ENCODE peak calls at places on chromosomes 12 and 14, in four cellular contexts. One of them, this sample, is unnamed.

GRCh38 chr12:89762498-89763170 is 54.0 kb upstream of the ATP2B1 start:
- DNase-seq in adrenal gland: no peak
- DNase-seq in psoas muscle: no peak
- DNase-seq in neural progenitor cell: no peak
- DNase-seq in this sample: peak

GRCh38 chr12:13539051-13539450 is 342.5 kb downstream of the EMP1 start:
- DNase-seq in adrenal gland: no peak
- DNase-seq in neural progenitor cell: no peak
- DNase-seq in psoas muscle: no peak
- DNase-seq in this sample: no peak

GRCh38 chr12:63875703-63876102 is 31.2 kb downstream of the SRGAP1 start:
- DNase-seq in psoas muscle: no peak
- DNase-seq in neural progenitor cell: no peak
- DNase-seq in adrenal gland: no peak
- DNase-seq in this sample: no peak

GRCh38 chr12:51837286-51837685 is 11.2 kb downstream of the FIGNL2 start:
- DNase-seq in neural progenitor cell: peak
- DNase-seq in adrenal gland: no peak
- DNase-seq in psoas muscle: no peak
- DNase-seq in this sample: no peak

GRCh38 chr14:89284368-89285058 is 132.5 kb downstream of the FOXN3 start:
- DNase-seq in adrenal gland: no peak
- DNase-seq in neural progenitor cell: no peak
- DNase-seq in psoas muscle: no peak
- DNase-seq in this sample: no peak

GRCh38 chr14:71942904-71943694 is 10.9 kb downstream of the RGS6 start:
- DNase-seq in psoas muscle: no peak
- DNase-seq in neural progenitor cell: no peak
- DNase-seq in adrenal gland: no peak
- DNase-seq in this sample: no peak

GRCh38 chr14:104091061-104091926 is 5.8 kb downstream of the ASPG start:
- DNase-seq in neural progenitor cell: peak
- DNase-seq in adrenal gland: no peak
- DNase-seq in psoas muscle: no peak
- DNase-seq in this sample: no peak

GRCh38 chr12:123363743-123364531 is 710 bp downstream of the SBNO1 start:
- DNase-seq in psoas muscle: peak
- DNase-seq in neural progenitor cell: peak
- DNase-seq in adrenal gland: peak
- DNase-seq in this sample: peak

GRCh38 chr14:47278233-47278842 is 397.1 kb downstream of the MDGA2 start:
- DNase-seq in psoas muscle: no peak
- DNase-seq in neural progenitor cell: peak
- DNase-seq in adrenal gland: peak
- DNase-seq in this sample: peak

GRCh38 chr12:97308576-97309198 is 153.9 kb upstream of the RMST start:
- DNase-seq in psoas muscle: no peak
- DNase-seq in adrenal gland: peak
- DNase-seq in neural progenitor cell: peak
- DNase-seq in this sample: no peak

GRCh38 chr12:75446857-75447256 is 33.7 kb upstream of the GLIPR1 start:
- DNase-seq in adrenal gland: no peak
- DNase-seq in neural progenitor cell: no peak
- DNase-seq in psoas muscle: no peak
- DNase-seq in this sample: no peak

GRCh38 chr12:61213646-61214045 is 1046.6 kb upstream of the USP15 start:
- DNase-seq in psoas muscle: no peak
- DNase-seq in adrenal gland: no peak
- DNase-seq in neural progenitor cell: no peak
- DNase-seq in this sample: no peak

GRCh38 chr14:98185036-98185435 is 1087.0 kb downstream of the BCL11B start:
- DNase-seq in psoas muscle: no peak
- DNase-seq in neural progenitor cell: no peak
- DNase-seq in adrenal gland: no peak
- DNase-seq in this sample: no peak

GRCh38 chr12:122547330-122547729 is 20.3 kb downstream of the KNTC1 start:
- DNase-seq in adrenal gland: no peak
- DNase-seq in psoas muscle: no peak
- DNase-seq in neural progenitor cell: no peak
- DNase-seq in this sample: no peak

GRCh38 chr12:6532051-6532926 is 2.0 kb upstream of the GAPDH start:
- DNase-seq in neural progenitor cell: peak
- DNase-seq in adrenal gland: peak
- DNase-seq in psoas muscle: peak
- DNase-seq in this sample: peak

GRCh38 chr14:51674294-51675002 is 22.7 kb downstream of the FRMD6 start:
- DNase-seq in psoas muscle: no peak
- DNase-seq in neural progenitor cell: no peak
- DNase-seq in adrenal gland: no peak
- DNase-seq in this sample: no peak

GRCh38 chr12:97275261-97276197 is 187.1 kb upstream of the RMST start:
- DNase-seq in psoas muscle: no peak
- DNase-seq in neural progenitor cell: peak
- DNase-seq in adrenal gland: no peak
- DNase-seq in this sample: no peak

GRCh38 chr12:104356231-104357115 is 52.9 kb downstream of the EID3 start:
- DNase-seq in adrenal gland: no peak
- DNase-seq in psoas muscle: no peak
- DNase-seq in neural progenitor cell: no peak
- DNase-seq in this sample: no peak

GRCh38 chr14:70020350-70021170 is 141.3 kb downstream of the SMOC1 start:
- DNase-seq in adrenal gland: no peak
- DNase-seq in neural progenitor cell: no peak
- DNase-seq in psoas muscle: no peak
- DNase-seq in this sample: no peak

GRCh38 chr14:64465856-64466554 is 706 bp downstream of the AKAP5 start:
- DNase-seq in psoas muscle: no peak
- DNase-seq in adrenal gland: peak
- DNase-seq in neural progenitor cell: peak
- DNase-seq in this sample: peak
- TF ChIP-seq CTCF in psoas muscle: no peak
- TF ChIP-seq CTCF in adrenal gland: no peak
- TF ChIP-seq CTCF in neural progenitor cell: peak
- TF ChIP-seq CTCF in this sample: peak

GRCh38 chr14:30560581-30560980 is 1.6 kb downstream of the G2E3 start:
- DNase-seq in adrenal gland: no peak
- DNase-seq in psoas muscle: no peak
- DNase-seq in neural progenitor cell: no peak
- DNase-seq in this sample: no peak
- H3K4me3 ChIP-seq in adrenal gland: no peak
- H3K4me3 ChIP-seq in psoas muscle: peak
- H3K4me3 ChIP-seq in neural progenitor cell: peak
- H3K4me3 ChIP-seq in this sample: no peak

GRCh38 chr14:58540693-58541092 is 97.1 kb upstream of the DACT1 start:
- DNase-seq in adrenal gland: no peak
- DNase-seq in psoas muscle: no peak
- DNase-seq in neural progenitor cell: no peak
- DNase-seq in this sample: no peak
- TF ChIP-seq CTCF in adrenal gland: no peak
- TF ChIP-seq CTCF in psoas muscle: no peak
- TF ChIP-seq CTCF in neural progenitor cell: no peak
- TF ChIP-seq CTCF in this sample: no peak

DNA sequence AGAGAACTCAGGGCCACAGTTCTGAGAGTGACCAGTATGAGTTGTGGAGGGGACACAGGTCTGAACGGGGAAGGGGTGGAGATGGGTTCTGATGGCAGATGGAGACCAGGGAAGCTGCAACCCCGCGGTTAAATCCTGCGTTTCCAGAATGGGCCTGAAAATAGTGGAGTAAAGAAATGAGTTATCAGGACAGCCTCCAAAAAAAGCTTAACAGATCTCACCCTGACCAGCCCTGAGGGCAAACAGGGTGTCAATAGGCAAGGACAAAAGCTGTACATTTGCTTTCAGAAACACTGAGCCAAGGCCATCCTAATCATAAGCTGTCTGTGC is 555 bp upstream of the RTN1 start:
- DNase-seq in neural progenitor cell: no peak
- DNase-seq in psoas muscle: no peak
- DNase-seq in adrenal gland: no peak
- DNase-seq in this sample: no peak
- H3K4me3 ChIP-seq in neural progenitor cell: peak
- H3K4me3 ChIP-seq in psoas muscle: peak
- H3K4me3 ChIP-seq in adrenal gland: peak
- H3K4me3 ChIP-seq in this sample: peak

This sample was measured in Caco-2.